ENCODE peak calls at places on chromosome 14, in ten cellular contexts. L is IMR-90, F is NB4, S is right lobe of liver, A is sigmoid colon, T is adrenal gland, R is esophagus squamous epithelium, O is body of pancreas, B is HCT116, Z is tibial nerve. C is an unnamed sample.

GRCh38 chr14:77752799-77753516 is 8.0 kb downstream of the SNW1 start:
- DNase-seq in L (peak), F (no peak), S (no peak), A (no peak), T (no peak), R (no peak), O (no peak), B (no peak), Z (no peak), C (no peak)

GRCh38 chr14:63487724-63488123 is 55.5 kb downstream of the PPP2R5E start:
- DNase-seq in L (no peak), F (no peak), S (no peak), A (no peak), T (no peak), R (no peak), O (no peak), B (no peak), Z (no peak), C (no peak)

GRCh38 chr14:97730706-97731105 is 933.5 kb downstream of the VRK1 start:
- DNase-seq in L (no peak), F (no peak), S (no peak), A (no peak), T (no peak), R (no peak), O (no peak), B (no peak), Z (no peak), C (no peak)

GRCh38 chr14:52781629-52782028 is 9.8 kb downstream of the GNPNAT1 start:
- DNase-seq in L (no peak), F (no peak), S (no peak), A (no peak), T (no peak), R (no peak), O (no peak), B (no peak), Z (no peak), C (no peak)

GRCh38 chr14:102499401-102500189 is 10.0 kb downstream of the ANKRD9 start:
- DNase-seq in L (no peak), F (no peak), S (no peak), A (no peak), T (no peak), R (no peak), O (no peak), B (no peak), Z (no peak), C (no peak)

GRCh38 chr14:49920935-49921334 is 28.1 kb downstream of the ARF6 start:
- DNase-seq in L (no peak), F (peak), S (no peak), A (no peak), T (no peak), R (no peak), O (no peak), B (no peak), Z (no peak), C (no peak)

GRCh38 chr14:58297412-58297761 is 968 bp upstream of the ARID4A start:
- DNase-seq in L (no peak), F (no peak), S (no peak), A (no peak), T (no peak), R (no peak), O (no peak), B (no peak), Z (no peak), C (peak)

GRCh38 chr14:100552524-100553125 is 34.6 kb downstream of the BEGAIN start:
- DNase-seq in L (no peak), F (no peak), S (no peak), A (no peak), T (no peak), R (no peak), O (peak), B (no peak), Z (no peak), C (no peak)

GRCh38 chr14:76917158-76917596 is 91.0 kb downstream of the LRRC74A start:
- DNase-seq in L (peak), F (peak), S (no peak), A (peak), T (peak), R (no peak), O (peak), B (peak), Z (no peak), C (peak)

GRCh38 chr14:32524609-32525391 is 195.7 kb downstream of the AKAP6 start:
- DNase-seq in L (peak), F (no peak), S (no peak), A (no peak), T (no peak), R (no peak), O (no peak), B (no peak), Z (no peak), C (no peak)

GRCh38 chr14:103280278-103280917 is 53.6 kb upstream of the EIF5 start:
- DNase-seq in L (no peak), F (no peak), S (no peak), A (no peak), T (no peak), R (no peak), O (no peak), B (no peak), Z (no peak), C (no peak)

GRCh38 chr14:96250545-96250944 is 5.5 kb upstream of the BDKRB1 start:
- DNase-seq in L (no peak), F (no peak), S (no peak), A (no peak), T (no peak), R (no peak), O (no peak), B (no peak), Z (no peak), C (no peak)

GRCh38 chr14:44384093-44384492 is 123.0 kb downstream of the FSCB start:
- DNase-seq in L (no peak), F (no peak), S (no peak), A (no peak), T (no peak), R (no peak), O (no peak), B (no peak), Z (no peak), C (no peak)

GRCh38 chr14:44385906-44386305 is 121.2 kb downstream of the FSCB start:
- DNase-seq in L (no peak), F (no peak), S (no peak), A (no peak), T (no peak), R (no peak), O (no peak), B (no peak), Z (no peak), C (no peak)
- TF ChIP-seq POLR2A in L (no peak), F (no peak), S (no peak), A (no peak), T (no peak), R (no peak), O (no peak), B (no peak), Z (no peak), C (no peak)

DNA sequence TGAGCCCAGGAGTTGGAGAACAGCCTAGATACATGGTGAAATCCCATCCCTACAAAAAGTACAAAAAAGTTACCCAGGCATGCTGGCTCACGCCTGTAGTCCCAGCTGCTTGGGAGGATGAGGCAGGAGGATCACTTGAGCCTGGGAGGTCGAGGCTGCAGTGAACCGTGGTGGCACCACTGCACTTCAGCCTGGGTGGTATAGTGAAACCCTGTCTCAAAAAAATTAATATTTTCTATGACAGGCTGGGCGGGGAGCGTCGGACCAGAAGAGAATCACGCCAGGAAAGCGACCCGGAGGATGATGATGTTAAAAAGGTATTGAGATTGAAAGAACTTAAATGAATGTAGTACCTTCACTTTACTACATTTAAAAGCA is 2.1 kb downstream of the PNN start:
- DNase-seq in L (no peak), F (no peak), S (no peak), A (no peak), T (no peak), R (no peak), O (no peak), B (no peak), Z (no peak), C (no peak)
- H3K4me3 ChIP-seq in L (no peak), F (peak), S (no peak), A (no peak), T (no peak), R (no peak), O (no peak), B (no peak), Z (no peak), C (no peak)

GRCh38 chr14:104723651-104724406 is at the start of gene ADSS1:
- DNase-seq in L (no peak), F (peak), S (peak), A (no peak), T (peak), R (no peak), O (peak), B (no peak), Z (peak), C (peak)
- TF ChIP-seq POLR2A in L (no peak), F (no peak), S (peak), A (no peak), T (no peak), R (no peak), O (no peak), B (peak), Z (no peak), C (no peak)

DNA sequence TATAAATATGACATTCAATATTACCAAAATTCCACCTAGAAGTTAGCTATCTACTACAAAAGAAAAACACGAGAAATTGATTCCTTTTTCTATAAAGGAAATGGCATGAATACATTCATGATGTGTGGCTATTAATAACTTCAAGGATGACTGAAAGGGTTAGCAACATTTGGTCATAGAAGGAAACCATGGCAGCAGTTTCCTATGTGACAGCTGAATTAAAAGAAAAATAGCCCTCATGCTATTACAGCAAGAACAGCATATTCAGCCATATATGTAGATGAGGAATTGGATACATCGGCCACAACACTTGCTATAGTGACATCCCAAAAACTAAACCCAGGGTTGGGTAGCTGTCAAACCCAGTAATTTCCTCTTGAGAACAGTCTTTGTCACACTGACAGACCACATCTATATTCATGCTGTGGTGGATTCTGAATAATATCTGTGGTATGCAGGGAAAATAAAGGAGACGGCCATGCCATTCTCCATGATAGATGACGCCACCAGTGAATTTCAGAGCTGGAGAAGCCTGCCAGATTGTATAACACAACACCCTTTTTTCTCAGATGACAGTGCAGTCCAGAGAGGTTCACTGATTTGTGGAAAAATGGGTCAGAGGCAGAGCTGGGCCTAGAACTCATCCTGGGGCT is 32.5 kb downstream of the EFCAB11 start:
- DNase-seq in L (peak), F (no peak), S (no peak), A (no peak), T (no peak), R (no peak), O (no peak), B (no peak), Z (no peak), C (no peak)
- H3K4me3 ChIP-seq in L (no peak), F (no peak), S (no peak), A (no peak), T (no peak), R (no peak), O (no peak), B (no peak), Z (no peak), C (no peak)

DNA sequence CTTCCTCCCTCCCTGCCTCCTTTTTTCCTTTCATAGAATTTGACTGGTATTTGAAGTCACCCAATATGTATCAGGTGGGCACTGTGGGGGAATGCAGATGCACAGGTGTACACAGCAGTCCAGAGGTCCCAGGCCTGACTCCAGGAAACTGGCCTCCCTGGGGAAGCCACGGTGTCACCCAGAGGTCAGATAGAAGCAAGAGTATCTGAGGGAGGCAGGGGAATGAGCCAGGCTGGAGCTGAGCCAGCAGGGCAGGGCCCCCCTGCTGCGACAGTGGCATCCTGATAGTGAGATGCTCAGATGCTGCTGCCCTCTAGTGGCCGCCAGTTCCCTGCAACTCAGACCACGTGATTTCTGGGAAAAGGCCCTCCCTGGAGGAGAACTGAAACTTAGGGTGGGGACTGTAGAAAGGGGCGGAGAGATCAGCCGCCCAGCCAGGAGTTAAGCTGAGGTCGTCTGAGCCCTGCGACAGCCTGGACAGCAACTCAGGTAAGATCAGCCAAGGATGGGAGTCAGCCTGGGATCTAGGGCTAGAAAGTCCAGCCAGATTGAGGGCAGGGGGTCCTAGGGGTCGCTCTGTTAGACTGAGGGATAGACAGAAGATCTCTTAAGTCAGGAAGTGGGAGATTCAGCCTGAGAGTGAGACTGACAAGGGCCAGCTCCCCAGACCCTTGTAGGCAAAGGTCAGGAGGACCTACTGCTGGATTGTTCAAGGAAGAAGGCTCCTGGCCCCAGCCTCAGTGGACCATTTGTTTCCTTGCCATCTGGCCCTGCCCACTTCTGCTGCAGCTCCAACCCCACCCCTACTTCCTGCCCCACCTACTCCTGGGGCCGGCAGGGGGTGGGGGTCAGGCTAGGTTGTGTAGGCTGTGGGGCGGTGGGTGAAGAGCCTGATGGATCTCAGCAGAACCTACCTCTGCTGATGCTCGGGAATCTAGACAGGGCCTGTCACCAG is at the start of gene IRF9:
- DNase-seq in L (peak), F (peak), S (peak), A (peak), T (peak), R (peak), O (peak), B (peak), Z (peak), C (peak)
- TF ChIP-seq POLR2A in L (peak), F (no peak), S (peak), A (peak), T (peak), R (peak), O (peak), B (peak), Z (peak), C (peak)

GRCh38 chr14:64706552-64707193 is 2.4 kb downstream of the PLEKHG3 start:
- DNase-seq in L (no peak), F (no peak), S (peak), A (peak), T (no peak), R (no peak), O (peak), B (no peak), Z (no peak), C (peak)
- H3K4me3 ChIP-seq in L (no peak), F (peak), S (peak), A (peak), T (no peak), R (peak), O (no peak), B (no peak), Z (peak), C (no peak)

GRCh38 chr14:28612414-28612813 is 154.2 kb upstream of the FOXG1 start:
- DNase-seq in L (no peak), F (no peak), S (no peak), A (no peak), T (no peak), R (no peak), O (no peak), B (no peak), Z (no peak), C (no peak)
- TF ChIP-seq POLR2A in L (no peak), F (no peak), S (no peak), A (no peak), T (no peak), R (no peak), O (no peak), B (no peak), Z (no peak), C (no peak)

DNA sequence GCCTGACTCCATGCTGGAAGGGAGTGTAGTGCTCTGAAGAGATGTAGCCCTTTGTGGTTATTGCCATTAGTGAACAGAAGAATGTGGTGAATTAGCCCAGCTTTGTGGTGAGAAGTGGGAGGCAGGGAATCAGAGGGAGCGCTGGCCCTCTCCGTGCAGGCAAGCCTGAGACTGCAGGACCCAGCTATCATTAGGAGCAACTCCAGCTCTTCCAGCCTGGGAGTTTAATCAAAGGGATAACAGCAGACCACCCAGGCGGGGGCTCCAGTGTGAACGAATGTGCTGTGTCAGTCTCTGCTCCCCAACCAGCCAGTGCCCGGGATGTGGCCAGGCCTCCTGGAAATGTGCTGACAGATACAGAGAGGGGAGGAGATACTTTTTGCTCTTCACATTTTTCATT is 142.7 kb downstream of the TTLL5 start:
- DNase-seq in L (no peak), F (no peak), S (no peak), A (no peak), T (no peak), R (no peak), O (no peak), B (no peak), Z (no peak), C (peak)
- H3K4me3 ChIP-seq in L (no peak), F (no peak), S (no peak), A (no peak), T (no peak), R (no peak), O (no peak), B (no peak), Z (no peak), C (no peak)

C was measured in testis.